ENCODE peak calls at places on chromosomes 16 and 17, in eight cellular contexts. W, T, K, F, Y, H, J and G are unnamed samples.

GRCh38 chr16:69942627-69943170 is 8.4 kb upstream of the CLEC18A start:
- DNase-seq in W (no peak), T (no peak), K (no peak), F (no peak), Y (no peak), H (peak; percentile 3), J (no peak), G (no peak)

GRCh38 chr16:86836503-86837125 is 258.3 kb downstream of the FOXL1 start:
- DNase-seq in W (no peak), T (peak; percentile 64), K (no peak), F (no peak), Y (peak; percentile 59), H (no peak), J (no peak), G (no peak)

GRCh38 chr16:69494993-69495392 is 70.6 kb downstream of the CYB5B start:
- DNase-seq in W (peak; percentile 11), T (peak; percentile 37), K (peak; percentile 2), F (no peak), Y (no peak), H (no peak), J (no peak), G (peak; percentile 49)

GRCh38 chr17:1767358-1767757 is 5.5 kb downstream of the SERPINF1 start:
- DNase-seq in W (no peak), T (no peak), K (no peak), F (no peak), Y (no peak), H (no peak), J (no peak), G (no peak)

GRCh38 chr17:17613708-17614114 is 22.2 kb upstream of the PEMT start:
- DNase-seq in W (peak; percentile 48), T (peak; percentile 82), K (peak; percentile 14), F (peak; percentile 39), Y (peak; percentile 46), H (peak; percentile 85), J (peak; percentile 50), G (peak; percentile 87)

GRCh38 chr17:55238931-55239297 is 25.8 kb upstream of the HLF start:
- DNase-seq in W (no peak), T (peak; percentile 35), K (no peak), F (peak; percentile 25), Y (no peak), H (no peak), J (no peak), G (peak; percentile 25)

GRCh38 chr17:81537343-81537855 is 9.2 kb downstream of the FSCN2 start:
- DNase-seq in W (no peak), T (no peak), K (no peak), F (no peak), Y (no peak), H (no peak), J (no peak), G (peak; percentile 43)

GRCh38 chr17:41835214-41835799 is 725 bp downstream of the NT5C3B start:
- DNase-seq in W (no peak), T (no peak), K (no peak), F (no peak), Y (no peak), H (no peak), J (no peak), G (no peak)

GRCh38 chr17:2337152-2337810 is at the start of gene SGSM2:
- DNase-seq in W (peak; percentile 14), T (peak; percentile 86), K (peak; percentile 59), F (peak; percentile 79), Y (no peak), H (peak; percentile 25), J (no peak), G (peak; percentile 55)

GRCh38 chr17:78706271-78706915 is 75.7 kb downstream of the CYTH1 start:
- DNase-seq in W (no peak), T (no peak), K (no peak), F (no peak), Y (no peak), H (no peak), J (peak; percentile 89), G (no peak)

GRCh38 chr17:32206816-32207215 is 58.8 kb upstream of the RHBDL3 start:
- DNase-seq in W (no peak), T (no peak), K (no peak), F (no peak), Y (peak; percentile 48), H (no peak), J (no peak), G (no peak)

GRCh38 chr17:20935740-20936139 is 107.1 kb downstream of the USP22 start:
- DNase-seq in W (no peak), T (no peak), K (no peak), F (no peak), Y (no peak), H (no peak), J (peak; percentile 73), G (no peak)

GRCh38 chr17:35159926-35160325 is 12.3 kb downstream of the UNC45B start:
- DNase-seq in W (no peak), T (no peak), K (no peak), F (no peak), Y (no peak), H (no peak), J (no peak), G (no peak)

GRCh38 chr17:17152385-17152784 is 53.7 kb downstream of the PLD6 start:
- DNase-seq in W (no peak), T (peak; percentile 16), K (no peak), F (no peak), Y (no peak), H (peak; percentile 21), J (no peak), G (no peak)

GRCh38 chr17:3794890-3795757 is 5.9 kb downstream of the ITGAE start:
- DNase-seq in W (no peak), T (no peak), K (peak; percentile 44), F (no peak), Y (no peak), H (no peak), J (no peak), G (no peak)

GRCh38 chr16:13390986-13391305 is 489.5 kb downstream of the SHISA9 start:
- DNase-seq in W (no peak), T (no peak), K (no peak), F (no peak), Y (no peak), H (no peak), J (no peak), G (no peak)

GRCh38 chr17:31488264-31488981 is 96.9 kb downstream of the RAB11FIP4 start:
- DNase-seq in W (no peak), T (no peak), K (no peak), F (peak; percentile 41), Y (no peak), H (no peak), J (peak; percentile 44), G (peak; percentile 49)

GRCh38 chr17:76540381-76541300 is 797 bp downstream of the PRCD start:
- DNase-seq in W (peak; percentile 19), T (peak; percentile 96), K (no peak), F (peak; percentile 91), Y (peak; percentile 87), H (peak; percentile 88), J (peak; percentile 83), G (peak; percentile 95)

GRCh38 chr16:85275533-85276249 is 163.4 kb upstream of the CIBAR2 start:
- DNase-seq in W (peak; percentile 55), T (peak; percentile 74), K (peak; percentile 51), F (peak; percentile 81), Y (no peak), H (peak; percentile 75), J (no peak), G (peak; percentile 75)

GRCh38 chr17:76585649-76586593 is at the start of gene ST6GALNAC2:
- DNase-seq in W (peak; percentile 50), T (no peak), K (peak; percentile 21), F (peak; percentile 67), Y (no peak), H (no peak), J (peak; percentile 59), G (peak; percentile 69)

GRCh38 chr16:78034530-78034929 is 12.2 kb downstream of the CLEC3A start:
- DNase-seq in W (no peak), T (no peak), K (no peak), F (no peak), Y (no peak), H (no peak), J (no peak), G (no peak)

GRCh38 chr17:77465358-77466041 is 324.7 kb downstream of the SEC14L1 start:
- DNase-seq in W (peak; percentile 99), T (peak; percentile 70), K (peak; percentile 76), F (no peak), Y (no peak), H (peak; percentile 45), J (no peak), G (peak; percentile 61)

GRCh38 chr17:9932481-9932880 is 27.4 kb upstream of the RCVRN start:
- DNase-seq in W (no peak), T (no peak), K (no peak), F (no peak), Y (no peak), H (no peak), J (no peak), G (no peak)

GRCh38 chr16:20004931-20005330 is 68.8 kb downstream of the GPR139 start:
- DNase-seq in W (no peak), T (no peak), K (no peak), F (no peak), Y (no peak), H (no peak), J (no peak), G (no peak)
- TF ChIP-seq CTCF in W (no peak), T (peak; percentile 19), K (no peak), F (no peak), Y (no peak), H (no peak), J (no peak), G (no peak)

GRCh38 chr17:66448008-66448644 is 145.7 kb downstream of the PRKCA start:
- DNase-seq in W (no peak), T (no peak), K (no peak), F (no peak), Y (no peak), H (no peak), J (no peak), G (no peak)
- H3K27ac ChIP-seq in W (no peak overlapping the region), T (no peak overlapping the region), K (no peak overlapping the region), F (no peak overlapping the region), Y (no peak overlapping the region), H (no peak overlapping the region), J (no peak overlapping the region), G (no peak overlapping the region)

GRCh38 chr17:49260922-49261291 is 30.3 kb upstream of the PHOSPHO1 start:
- DNase-seq in W (no peak), T (no peak), K (no peak), F (no peak), Y (no peak), H (no peak), J (no peak), G (no peak)
- H3K4me3 ChIP-seq in W (no peak overlapping the region), T (peak overlapping the region; percentile 50), K (peak overlapping the region; percentile 66), F (no peak overlapping the region), Y (no peak overlapping the region), H (no peak overlapping the region), J (peak overlapping the region; percentile 58), G (peak overlapping the region; percentile 62)

GRCh38 chr17:62852195-62852594 is 44.1 kb upstream of the MARCHF10 start:
- DNase-seq in W (no peak), T (no peak), K (no peak), F (no peak), Y (no peak), H (no peak), J (no peak), G (no peak)

GRCh38 chr17:62848334-62848733 is 40.2 kb upstream of the MARCHF10 start:
- DNase-seq in W (no peak), T (no peak), K (no peak), F (no peak), Y (no peak), H (no peak), J (no peak), G (no peak)

DNA sequence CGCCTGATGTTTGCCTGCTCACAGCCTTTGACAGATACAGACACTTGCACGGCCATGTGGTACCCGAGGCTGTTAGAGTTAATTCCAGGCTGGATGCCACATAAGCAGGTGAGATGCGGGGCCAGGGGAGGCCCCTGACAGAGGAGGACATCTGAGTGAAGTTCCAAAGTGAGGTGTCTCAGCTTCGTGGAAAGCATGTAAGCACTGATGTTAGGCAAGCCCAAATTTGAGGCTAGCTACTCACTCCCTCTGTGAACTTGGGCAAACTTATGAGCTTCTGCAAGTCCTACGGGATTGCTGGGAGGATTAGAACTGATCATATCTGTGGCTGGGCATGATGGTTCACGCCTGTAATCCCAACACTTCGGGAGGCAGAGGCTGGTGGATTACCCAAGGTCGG is 39.3 kb upstream of the MARCHF10 start:
- DNase-seq in W (no peak), T (no peak), K (no peak), F (no peak), Y (no peak), H (no peak), J (no peak), G (no peak)
- TF ChIP-seq CTCF in W (no peak), T (no peak), K (no peak), F (no peak), Y (no peak), H (no peak), J (no peak), G (no peak)